ENCODE peak calls at places on chromosome 17, in eight cellular contexts. One of them, this sample, is unnamed.

GRCh38 chr17:15122857-15123256 is 142.3 kb downstream of the PMP22 start:
- DNase-seq in psoas muscle: no peak
- DNase-seq in natural killer cell: no peak
- DNase-seq in LNCaP clone FGC: no peak
- DNase-seq in fibroblast of pulmonary artery: no peak
- DNase-seq in A673: no peak
- DNase-seq in epithelial cell of proximal tubule: no peak
- DNase-seq in choroid plexus epithelial cell: no peak
- DNase-seq in this sample: no peak

GRCh38 chr17:7478276-7479138 is 924 bp downstream of the ZBTB4 start:
- DNase-seq in A673: peak; percentile 54
- DNase-seq in natural killer cell: peak; percentile 74
- DNase-seq in psoas muscle: peak; percentile 79
- DNase-seq in epithelial cell of proximal tubule: no peak
- DNase-seq in choroid plexus epithelial cell: peak; percentile 26
- DNase-seq in LNCaP clone FGC: no peak
- DNase-seq in fibroblast of pulmonary artery: no peak
- DNase-seq in this sample: no peak

GRCh38 chr17:15501788-15502187 is 34.4 kb upstream of the CDRT4 start:
- DNase-seq in choroid plexus epithelial cell: no peak
- DNase-seq in LNCaP clone FGC: no peak
- DNase-seq in A673: no peak
- DNase-seq in psoas muscle: no peak
- DNase-seq in fibroblast of pulmonary artery: no peak
- DNase-seq in epithelial cell of proximal tubule: no peak
- DNase-seq in natural killer cell: no peak
- DNase-seq in this sample: no peak

GRCh38 chr17:15920758-15921239 is 24.1 kb upstream of the ADORA2B start:
- DNase-seq in A673: peak; percentile 90
- DNase-seq in fibroblast of pulmonary artery: peak; percentile 100
- DNase-seq in psoas muscle: no peak
- DNase-seq in natural killer cell: no peak
- DNase-seq in epithelial cell of proximal tubule: no peak
- DNase-seq in choroid plexus epithelial cell: peak; percentile 97
- DNase-seq in LNCaP clone FGC: no peak
- DNase-seq in this sample: no peak

GRCh38 chr17:52027620-52028019 is 130.9 kb downstream of the CA10 start:
- DNase-seq in epithelial cell of proximal tubule: peak; percentile 35
- DNase-seq in psoas muscle: no peak
- DNase-seq in choroid plexus epithelial cell: peak; percentile 20
- DNase-seq in LNCaP clone FGC: no peak
- DNase-seq in A673: no peak
- DNase-seq in fibroblast of pulmonary artery: peak; percentile 56
- DNase-seq in natural killer cell: no peak
- DNase-seq in this sample: no peak

GRCh38 chr17:78107457-78107856 is 21.1 kb downstream of the TMC6 start:
- DNase-seq in epithelial cell of proximal tubule: no peak
- DNase-seq in choroid plexus epithelial cell: no peak
- DNase-seq in psoas muscle: no peak
- DNase-seq in A673: no peak
- DNase-seq in LNCaP clone FGC: no peak
- DNase-seq in natural killer cell: no peak
- DNase-seq in fibroblast of pulmonary artery: no peak
- DNase-seq in this sample: no peak

GRCh38 chr17:10762037-10762436 is 32.2 kb upstream of the TMEM220 start:
- DNase-seq in psoas muscle: no peak
- DNase-seq in fibroblast of pulmonary artery: no peak
- DNase-seq in A673: no peak
- DNase-seq in LNCaP clone FGC: no peak
- DNase-seq in choroid plexus epithelial cell: no peak
- DNase-seq in epithelial cell of proximal tubule: no peak
- DNase-seq in natural killer cell: no peak
- DNase-seq in this sample: no peak

GRCh38 chr17:15651583-15652110 is 32.1 kb upstream of the FBXW10B start:
- DNase-seq in psoas muscle: peak; percentile 98
- DNase-seq in choroid plexus epithelial cell: peak; percentile 98
- DNase-seq in LNCaP clone FGC: peak; percentile 96
- DNase-seq in fibroblast of pulmonary artery: peak; percentile 98
- DNase-seq in epithelial cell of proximal tubule: peak; percentile 89
- DNase-seq in natural killer cell: no peak
- DNase-seq in A673: peak; percentile 99
- DNase-seq in this sample: no peak

GRCh38 chr17:55762086-55762858 is 11.4 kb downstream of the PCTP start:
- DNase-seq in LNCaP clone FGC: no peak
- DNase-seq in choroid plexus epithelial cell: no peak
- DNase-seq in A673: no peak
- DNase-seq in natural killer cell: no peak
- DNase-seq in fibroblast of pulmonary artery: no peak
- DNase-seq in psoas muscle: no peak
- DNase-seq in epithelial cell of proximal tubule: no peak
- DNase-seq in this sample: no peak

GRCh38 chr17:68867759-68868516 is 87.3 kb downstream of the ABCA8 start:
- DNase-seq in natural killer cell: no peak
- DNase-seq in A673: no peak
- DNase-seq in choroid plexus epithelial cell: no peak
- DNase-seq in epithelial cell of proximal tubule: no peak
- DNase-seq in LNCaP clone FGC: no peak
- DNase-seq in fibroblast of pulmonary artery: no peak
- DNase-seq in psoas muscle: no peak
- DNase-seq in this sample: no peak

GRCh38 chr17:43579570-43580140 is 33.5 kb upstream of the ETV4 start:
- DNase-seq in LNCaP clone FGC: no peak
- DNase-seq in choroid plexus epithelial cell: peak; percentile 76
- DNase-seq in A673: no peak
- DNase-seq in psoas muscle: no peak
- DNase-seq in fibroblast of pulmonary artery: peak; percentile 80
- DNase-seq in natural killer cell: no peak
- DNase-seq in epithelial cell of proximal tubule: peak; percentile 80
- DNase-seq in this sample: no peak

GRCh38 chr17:83150369-83151055 is 71.1 kb downstream of the METRNL start:
- DNase-seq in fibroblast of pulmonary artery: no peak
- DNase-seq in choroid plexus epithelial cell: peak; percentile 14
- DNase-seq in LNCaP clone FGC: no peak
- DNase-seq in epithelial cell of proximal tubule: no peak
- DNase-seq in psoas muscle: no peak
- DNase-seq in A673: no peak
- DNase-seq in natural killer cell: no peak
- DNase-seq in this sample: no peak

GRCh38 chr17:29557085-29557697 is 9.6 kb downstream of the ABHD15 start:
- DNase-seq in A673: no peak
- DNase-seq in choroid plexus epithelial cell: peak; percentile 31
- DNase-seq in LNCaP clone FGC: no peak
- DNase-seq in fibroblast of pulmonary artery: peak; percentile 42
- DNase-seq in epithelial cell of proximal tubule: no peak
- DNase-seq in natural killer cell: no peak
- DNase-seq in psoas muscle: no peak
- DNase-seq in this sample: no peak

GRCh38 chr17:38797828-38798227 is 1.5 kb downstream of the PIP4K2B start:
- DNase-seq in choroid plexus epithelial cell: peak; percentile 10
- DNase-seq in natural killer cell: no peak
- DNase-seq in LNCaP clone FGC: no peak
- DNase-seq in epithelial cell of proximal tubule: no peak
- DNase-seq in fibroblast of pulmonary artery: no peak
- DNase-seq in psoas muscle: no peak
- DNase-seq in A673: no peak
- DNase-seq in this sample: no peak

GRCh38 chr17:38800237-38800760 is 943 bp upstream of the PIP4K2B start:
- DNase-seq in LNCaP clone FGC: no peak
- DNase-seq in epithelial cell of proximal tubule: no peak
- DNase-seq in choroid plexus epithelial cell: no peak
- DNase-seq in psoas muscle: no peak
- DNase-seq in natural killer cell: no peak
- DNase-seq in fibroblast of pulmonary artery: no peak
- DNase-seq in A673: no peak
- DNase-seq in this sample: no peak

GRCh38 chr17:38797091-38797490 is 2.3 kb downstream of the PIP4K2B start:
- DNase-seq in LNCaP clone FGC: no peak
- DNase-seq in psoas muscle: no peak
- DNase-seq in fibroblast of pulmonary artery: peak; percentile 17
- DNase-seq in natural killer cell: no peak
- DNase-seq in A673: no peak
- DNase-seq in choroid plexus epithelial cell: peak; percentile 67
- DNase-seq in epithelial cell of proximal tubule: no peak
- DNase-seq in this sample: no peak

GRCh38 chr17:38799501-38800236 is at the start of gene PIP4K2B:
- DNase-seq in psoas muscle: peak; percentile 98
- DNase-seq in LNCaP clone FGC: peak; percentile 97
- DNase-seq in fibroblast of pulmonary artery: peak; percentile 99
- DNase-seq in natural killer cell: peak; percentile 74
- DNase-seq in epithelial cell of proximal tubule: peak; percentile 62
- DNase-seq in choroid plexus epithelial cell: peak; percentile 99
- DNase-seq in A673: peak; percentile 96
- DNase-seq in this sample: peak; percentile 87

GRCh38 chr17:38798614-38799500 is 499 bp downstream of the PIP4K2B start:
- DNase-seq in fibroblast of pulmonary artery: peak; percentile 47
- DNase-seq in natural killer cell: peak; percentile 49
- DNase-seq in psoas muscle: no peak
- DNase-seq in LNCaP clone FGC: no peak
- DNase-seq in epithelial cell of proximal tubule: no peak
- DNase-seq in A673: peak; percentile 19
- DNase-seq in choroid plexus epithelial cell: peak; percentile 53
- DNase-seq in this sample: no peak
- TF ChIP-seq CTCF in fibroblast of pulmonary artery: no peak
- TF ChIP-seq CTCF in natural killer cell: no peak
- TF ChIP-seq CTCF in psoas muscle: no peak
- TF ChIP-seq CTCF in LNCaP clone FGC: peak; percentile 0
- TF ChIP-seq CTCF in epithelial cell of proximal tubule: no peak
- TF ChIP-seq CTCF in A673: no peak
- TF ChIP-seq CTCF in choroid plexus epithelial cell: no peak
- TF ChIP-seq CTCF in this sample: no peak

DNA sequence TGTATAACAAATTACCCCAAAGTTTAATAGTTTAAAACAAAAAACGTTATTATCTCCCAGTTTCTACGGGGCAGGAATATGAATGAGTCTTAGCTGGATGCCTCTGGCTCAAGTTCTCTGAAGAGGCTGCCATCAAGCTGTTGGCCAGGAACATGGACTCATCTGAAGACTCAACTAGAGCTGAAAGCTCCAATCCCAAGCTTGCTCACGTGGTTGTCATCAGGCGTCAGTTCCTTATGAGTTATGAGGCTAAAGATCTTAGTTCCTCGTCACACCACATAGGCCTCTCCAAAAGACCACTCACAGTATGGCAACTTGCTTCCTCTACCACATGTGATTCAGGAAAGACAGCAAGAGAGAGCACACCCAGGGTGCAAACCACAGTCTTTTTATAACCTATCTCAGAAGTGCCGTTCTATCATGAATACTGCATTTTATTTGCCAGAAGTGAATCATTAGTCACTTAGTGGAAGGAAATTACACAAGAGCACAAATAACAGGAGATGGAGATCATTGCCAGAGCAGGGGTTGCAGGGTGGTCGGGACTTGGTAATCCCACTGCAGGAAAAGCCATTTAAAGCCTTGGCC is 48.7 kb upstream of the NLK start:
- DNase-seq in psoas muscle: no peak
- DNase-seq in choroid plexus epithelial cell: no peak
- DNase-seq in A673: peak; percentile 72
- DNase-seq in LNCaP clone FGC: no peak
- DNase-seq in epithelial cell of proximal tubule: no peak
- DNase-seq in fibroblast of pulmonary artery: no peak
- DNase-seq in natural killer cell: no peak
- DNase-seq in this sample: no peak
- TF ChIP-seq CTCF in psoas muscle: no peak
- TF ChIP-seq CTCF in choroid plexus epithelial cell: no peak
- TF ChIP-seq CTCF in A673: no peak
- TF ChIP-seq CTCF in LNCaP clone FGC: no peak
- TF ChIP-seq CTCF in epithelial cell of proximal tubule: no peak
- TF ChIP-seq CTCF in fibroblast of pulmonary artery: no peak
- TF ChIP-seq CTCF in natural killer cell: no peak
- TF ChIP-seq CTCF in this sample: no peak

GRCh38 chr17:79835953-79836951 is 3.0 kb downstream of the CBX4 start:
- DNase-seq in LNCaP clone FGC: peak; percentile 97
- DNase-seq in fibroblast of pulmonary artery: no peak
- DNase-seq in A673: peak; percentile 78
- DNase-seq in choroid plexus epithelial cell: no peak
- DNase-seq in epithelial cell of proximal tubule: no peak
- DNase-seq in natural killer cell: no peak
- DNase-seq in psoas muscle: no peak
- DNase-seq in this sample: no peak

GRCh38 chr17:79839363-79840203 is at the start of gene CBX4:
- DNase-seq in natural killer cell: peak; percentile 84
- DNase-seq in fibroblast of pulmonary artery: peak; percentile 92
- DNase-seq in LNCaP clone FGC: no peak
- DNase-seq in choroid plexus epithelial cell: peak; percentile 93
- DNase-seq in psoas muscle: peak; percentile 96
- DNase-seq in A673: peak; percentile 97
- DNase-seq in epithelial cell of proximal tubule: no peak
- DNase-seq in this sample: peak; percentile 80

GRCh38 chr17:79838541-79839274 is 532 bp downstream of the CBX4 start:
- DNase-seq in A673: peak; percentile 89
- DNase-seq in LNCaP clone FGC: no peak
- DNase-seq in natural killer cell: peak; percentile 47
- DNase-seq in psoas muscle: peak; percentile 72
- DNase-seq in choroid plexus epithelial cell: peak; percentile 69
- DNase-seq in epithelial cell of proximal tubule: no peak
- DNase-seq in fibroblast of pulmonary artery: peak; percentile 69
- DNase-seq in this sample: no peak

GRCh38 chr17:79836952-79837887 is 2.0 kb downstream of the CBX4 start:
- DNase-seq in fibroblast of pulmonary artery: peak; percentile 86
- DNase-seq in natural killer cell: peak; percentile 72
- DNase-seq in A673: peak; percentile 88
- DNase-seq in choroid plexus epithelial cell: peak; percentile 73
- DNase-seq in psoas muscle: peak; percentile 86
- DNase-seq in epithelial cell of proximal tubule: no peak
- DNase-seq in LNCaP clone FGC: peak; percentile 84
- DNase-seq in this sample: no peak

GRCh38 chr17:79837888-79838540 is 1.2 kb downstream of the CBX4 start:
- DNase-seq in A673: no peak
- DNase-seq in natural killer cell: peak; percentile 41
- DNase-seq in epithelial cell of proximal tubule: no peak
- DNase-seq in fibroblast of pulmonary artery: no peak
- DNase-seq in psoas muscle: no peak
- DNase-seq in LNCaP clone FGC: no peak
- DNase-seq in choroid plexus epithelial cell: no peak
- DNase-seq in this sample: no peak
- TF ChIP-seq CTCF in A673: no peak
- TF ChIP-seq CTCF in natural killer cell: no peak
- TF ChIP-seq CTCF in epithelial cell of proximal tubule: no peak
- TF ChIP-seq CTCF in fibroblast of pulmonary artery: no peak
- TF ChIP-seq CTCF in psoas muscle: no peak
- TF ChIP-seq CTCF in LNCaP clone FGC: no peak
- TF ChIP-seq CTCF in choroid plexus epithelial cell: no peak
- TF ChIP-seq CTCF in this sample: no peak

DNA sequence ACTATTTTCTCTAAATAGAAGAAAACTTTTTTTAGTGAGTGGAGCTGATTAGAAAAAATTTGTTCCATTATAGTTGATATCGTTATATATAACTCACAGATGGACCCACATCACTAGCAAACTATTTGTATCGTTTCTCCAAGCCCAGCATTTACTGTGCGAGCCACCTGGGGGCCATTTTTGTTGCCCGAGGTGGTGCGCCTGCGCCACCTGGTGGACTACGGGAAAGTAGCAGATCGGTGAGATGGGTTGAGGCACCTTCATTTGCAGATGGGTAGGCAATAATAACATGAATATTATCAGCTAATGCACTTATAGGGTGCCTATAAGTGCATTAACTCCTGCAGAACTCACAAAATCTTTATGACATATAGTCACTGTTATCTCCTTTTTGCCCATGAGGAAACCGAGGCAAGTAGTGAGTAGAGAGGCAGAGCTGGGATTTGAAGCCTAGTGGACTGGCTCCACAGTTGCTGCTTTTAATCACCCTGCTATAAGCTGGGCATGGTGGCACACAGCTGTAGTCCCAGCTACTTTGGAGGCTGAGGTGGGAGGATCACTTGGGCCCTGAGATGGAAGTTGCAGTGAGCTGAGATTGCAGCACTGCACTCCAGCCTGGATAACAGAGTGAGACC is 23.2 kb upstream of the NTN1 start:
- DNase-seq in choroid plexus epithelial cell: peak; percentile 68
- DNase-seq in epithelial cell of proximal tubule: no peak
- DNase-seq in psoas muscle: peak; percentile 64
- DNase-seq in fibroblast of pulmonary artery: peak; percentile 62
- DNase-seq in A673: peak; percentile 77
- DNase-seq in LNCaP clone FGC: no peak
- DNase-seq in natural killer cell: peak; percentile 79
- DNase-seq in this sample: no peak
- TF ChIP-seq CTCF in choroid plexus epithelial cell: peak; percentile 97
- TF ChIP-seq CTCF in epithelial cell of proximal tubule: peak; percentile 97
- TF ChIP-seq CTCF in psoas muscle: peak; percentile 57
- TF ChIP-seq CTCF in fibroblast of pulmonary artery: peak; percentile 93
- TF ChIP-seq CTCF in A673: peak; percentile 99
- TF ChIP-seq CTCF in LNCaP clone FGC: peak; percentile 89
- TF ChIP-seq CTCF in natural killer cell: peak; percentile 100
- TF ChIP-seq CTCF in this sample: peak; percentile 48

This sample was measured in D721Med.